ENCODE peak calls at places on chromosomes 2 and 18, in four cellular contexts. One of them, this sample, is unnamed.

GRCh38 chr2:100235098-100235497 is 87.2 kb downstream of the LONRF2 start:
- DNase-seq in pancreas: no peak
- DNase-seq in left lung: no peak
- DNase-seq in sigmoid colon: no peak
- DNase-seq in this sample: no peak

GRCh38 chr2:24819442-24820174 is 26.4 kb downstream of the CENPO start:
- DNase-seq in sigmoid colon: peak
- DNase-seq in left lung: peak
- DNase-seq in pancreas: no peak
- DNase-seq in this sample: no peak

GRCh38 chr2:129771606-129772598 is 207.6 kb upstream of the RAB6C start:
- DNase-seq in pancreas: no peak
- DNase-seq in left lung: no peak
- DNase-seq in sigmoid colon: no peak
- DNase-seq in this sample: no peak

GRCh38 chr2:101577173-101577572 is 102.3 kb upstream of the RFX8 start:
- DNase-seq in sigmoid colon: no peak
- DNase-seq in pancreas: no peak
- DNase-seq in left lung: no peak
- DNase-seq in this sample: no peak

GRCh38 chr2:162073776-162074578 is at the start of gene DPP4:
- DNase-seq in left lung: peak
- DNase-seq in pancreas: peak
- DNase-seq in sigmoid colon: peak
- DNase-seq in this sample: no peak

GRCh38 chr18:22466608-22467390 is 49.1 kb upstream of the CTAGE1 start:
- DNase-seq in sigmoid colon: no peak
- DNase-seq in pancreas: no peak
- DNase-seq in left lung: no peak
- DNase-seq in this sample: peak

GRCh38 chr2:105104208-105104731 is 66.4 kb downstream of the MRPS9 start:
- DNase-seq in left lung: no peak
- DNase-seq in pancreas: no peak
- DNase-seq in sigmoid colon: no peak
- DNase-seq in this sample: no peak

GRCh38 chr2:1833726-1834125 is 89.4 kb upstream of the PXDN start:
- DNase-seq in sigmoid colon: no peak
- DNase-seq in left lung: no peak
- DNase-seq in pancreas: no peak
- DNase-seq in this sample: no peak

GRCh38 chr2:189506514-189506976 is 65.3 kb downstream of the WDR75 start:
- DNase-seq in left lung: no peak
- DNase-seq in sigmoid colon: no peak
- DNase-seq in pancreas: no peak
- DNase-seq in this sample: no peak

GRCh38 chr2:218367415-218368149 is 10.9 kb downstream of the CATIP start:
- DNase-seq in pancreas: peak
- DNase-seq in sigmoid colon: peak
- DNase-seq in left lung: peak
- DNase-seq in this sample: no peak

GRCh38 chr18:74784791-74785190 is 187.1 kb downstream of the ZNF407 start:
- DNase-seq in pancreas: no peak
- DNase-seq in left lung: no peak
- DNase-seq in sigmoid colon: no peak
- DNase-seq in this sample: no peak

GRCh38 chr2:19731515-19731914 is 170.3 kb downstream of the TTC32 start:
- DNase-seq in sigmoid colon: no peak
- DNase-seq in pancreas: no peak
- DNase-seq in left lung: no peak
- DNase-seq in this sample: no peak

GRCh38 chr2:10352361-10352760 is 49.7 kb downstream of the HPCAL1 start:
- DNase-seq in left lung: peak
- DNase-seq in sigmoid colon: no peak
- DNase-seq in pancreas: no peak
- DNase-seq in this sample: no peak

GRCh38 chr2:233832869-233833812 is 21.2 kb downstream of the HJURP start:
- DNase-seq in pancreas: no peak
- DNase-seq in sigmoid colon: peak
- DNase-seq in left lung: no peak
- DNase-seq in this sample: peak

GRCh38 chr2:220335591-220335915 is 708.1 kb downstream of the SLC4A3 start:
- DNase-seq in left lung: no peak
- DNase-seq in pancreas: no peak
- DNase-seq in sigmoid colon: no peak
- DNase-seq in this sample: no peak

GRCh38 chr18:78873916-78874505 is 105.6 kb upstream of the SALL3 start:
- DNase-seq in left lung: no peak
- DNase-seq in pancreas: no peak
- DNase-seq in sigmoid colon: no peak
- DNase-seq in this sample: no peak

GRCh38 chr18:4125246-4125938 is 329.7 kb downstream of the DLGAP1 start:
- DNase-seq in left lung: no peak
- DNase-seq in sigmoid colon: no peak
- DNase-seq in pancreas: no peak
- DNase-seq in this sample: no peak

DNA sequence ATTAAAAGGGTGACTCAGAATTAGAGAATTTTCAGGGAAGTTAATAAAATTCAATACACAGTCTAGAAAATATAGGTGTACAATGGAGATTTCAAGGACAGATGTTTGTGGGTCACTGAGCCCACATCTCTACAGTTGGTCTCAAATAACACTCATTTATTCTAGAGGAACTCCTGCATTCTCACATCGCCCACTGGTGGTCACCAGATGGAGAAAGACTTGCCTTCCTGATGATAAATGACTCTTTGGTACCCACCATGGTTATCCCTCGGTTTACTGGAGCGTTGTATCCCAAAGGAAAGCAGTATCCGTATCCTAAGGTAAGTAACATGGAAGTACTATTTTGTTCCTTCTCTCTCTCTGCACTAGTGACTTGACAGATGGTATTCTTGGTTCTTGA is 1297.1 kb downstream of the DPP10 start:
- DNase-seq in pancreas: no peak
- DNase-seq in left lung: no peak
- DNase-seq in sigmoid colon: no peak
- DNase-seq in this sample: no peak
- TF ChIP-seq CTCF in pancreas: no peak
- TF ChIP-seq CTCF in left lung: no peak
- TF ChIP-seq CTCF in sigmoid colon: no peak
- TF ChIP-seq CTCF in this sample: no peak

GRCh38 chr2:172083725-172084483 is 1.4 kb upstream of the DLX1 start:
- DNase-seq in left lung: peak
- DNase-seq in sigmoid colon: no peak
- DNase-seq in pancreas: no peak
- DNase-seq in this sample: no peak
- H3K4me3 ChIP-seq in left lung: no peak
- H3K4me3 ChIP-seq in sigmoid colon: no peak
- H3K4me3 ChIP-seq in pancreas: no peak
- H3K4me3 ChIP-seq in this sample: peak

GRCh38 chr2:66701251-66701650 is 266.3 kb downstream of the MEIS1 start:
- DNase-seq in left lung: no peak
- DNase-seq in sigmoid colon: no peak
- DNase-seq in pancreas: no peak
- DNase-seq in this sample: no peak

GRCh38 chr2:66698879-66699278 is 264.0 kb downstream of the MEIS1 start:
- DNase-seq in pancreas: no peak
- DNase-seq in sigmoid colon: no peak
- DNase-seq in left lung: no peak
- DNase-seq in this sample: no peak

GRCh38 chr2:66701656-66702055 is 266.7 kb downstream of the MEIS1 start:
- DNase-seq in left lung: no peak
- DNase-seq in pancreas: no peak
- DNase-seq in sigmoid colon: no peak
- DNase-seq in this sample: no peak

GRCh38 chr2:66700181-66700686 is 265.3 kb downstream of the MEIS1 start:
- DNase-seq in pancreas: no peak
- DNase-seq in left lung: no peak
- DNase-seq in sigmoid colon: no peak
- DNase-seq in this sample: no peak

DNA sequence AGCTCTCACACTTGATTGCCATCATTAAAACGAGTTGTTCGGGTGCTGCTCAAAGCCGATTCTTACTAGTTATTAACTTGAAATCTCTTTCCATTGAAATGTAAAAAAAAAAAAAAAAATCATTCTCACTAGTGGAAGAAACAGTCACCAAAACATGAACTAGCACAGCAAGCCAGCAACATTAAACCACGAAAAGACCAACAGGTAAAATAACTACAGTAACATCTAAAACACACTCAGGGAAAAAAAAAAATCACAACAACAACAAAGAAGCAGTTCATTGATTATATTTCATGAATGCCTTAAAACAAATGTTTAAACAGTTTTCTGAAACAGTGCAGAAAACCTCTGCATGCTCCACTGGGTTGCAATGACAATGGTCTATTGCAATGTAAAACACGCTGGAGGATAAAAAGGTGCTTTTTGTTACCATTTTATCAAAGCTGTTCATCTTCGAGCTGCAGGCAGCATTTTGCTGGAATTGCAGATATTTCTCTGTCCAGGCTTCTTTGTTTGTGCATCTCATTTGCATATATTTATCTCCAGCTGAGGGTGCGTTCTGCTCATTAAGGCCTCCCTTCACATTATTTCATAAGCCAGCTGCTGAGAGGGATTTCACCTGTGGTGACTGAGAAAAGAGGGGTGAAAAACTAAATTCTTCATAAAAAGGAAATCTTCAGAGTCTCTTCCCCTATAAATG is 264.7 kb downstream of the MEIS1 start:
- DNase-seq in pancreas: no peak
- DNase-seq in sigmoid colon: no peak
- DNase-seq in left lung: no peak
- DNase-seq in this sample: no peak
- H3K27ac ChIP-seq in pancreas: no peak
- H3K27ac ChIP-seq in sigmoid colon: peak
- H3K27ac ChIP-seq in left lung: no peak
- H3K27ac ChIP-seq in this sample: no peak

DNA sequence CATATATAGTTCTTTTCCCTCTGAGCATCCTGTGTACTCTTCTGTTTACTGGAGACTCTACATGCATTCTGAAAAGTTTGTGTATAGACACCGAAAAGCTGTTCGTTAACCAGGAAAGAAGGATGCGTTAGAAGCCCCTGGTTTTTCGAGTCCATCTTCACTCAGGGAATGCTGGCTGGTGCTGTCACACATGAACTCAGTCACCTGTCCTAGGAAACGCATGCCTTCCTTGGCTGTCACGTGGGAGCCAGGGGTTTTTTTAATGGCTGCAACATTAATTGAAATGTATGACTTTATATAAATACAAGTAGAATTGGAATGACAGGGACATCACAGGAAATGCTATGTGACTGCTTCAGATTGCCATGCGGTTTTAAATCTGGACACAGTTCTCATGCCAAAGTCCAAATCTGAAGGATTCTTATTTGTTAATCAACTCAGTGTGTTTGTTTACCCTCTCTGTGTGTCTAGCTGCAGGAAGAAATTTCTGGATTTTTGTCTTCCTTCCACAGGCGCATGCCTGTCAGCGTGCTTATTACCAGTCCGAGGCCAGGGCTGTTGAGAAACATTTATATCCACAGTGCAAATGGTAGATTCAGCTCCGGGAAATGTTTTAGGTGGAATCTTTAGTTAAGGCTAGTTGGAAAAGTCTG is 2.6 kb downstream of the RAMP1 start:
- DNase-seq in left lung: no peak
- DNase-seq in pancreas: no peak
- DNase-seq in sigmoid colon: peak
- DNase-seq in this sample: no peak
- TF ChIP-seq CTCF in left lung: no peak
- TF ChIP-seq CTCF in pancreas: no peak
- TF ChIP-seq CTCF in sigmoid colon: no peak
- TF ChIP-seq CTCF in this sample: no peak

GRCh38 chr18:47560693-47561092 is 309.2 kb upstream of the SKOR2 start:
- DNase-seq in sigmoid colon: no peak
- DNase-seq in left lung: no peak
- DNase-seq in pancreas: no peak
- DNase-seq in this sample: no peak
- H3K4me3 ChIP-seq in sigmoid colon: no peak
- H3K4me3 ChIP-seq in left lung: no peak
- H3K4me3 ChIP-seq in pancreas: no peak
- H3K4me3 ChIP-seq in this sample: no peak

DNA sequence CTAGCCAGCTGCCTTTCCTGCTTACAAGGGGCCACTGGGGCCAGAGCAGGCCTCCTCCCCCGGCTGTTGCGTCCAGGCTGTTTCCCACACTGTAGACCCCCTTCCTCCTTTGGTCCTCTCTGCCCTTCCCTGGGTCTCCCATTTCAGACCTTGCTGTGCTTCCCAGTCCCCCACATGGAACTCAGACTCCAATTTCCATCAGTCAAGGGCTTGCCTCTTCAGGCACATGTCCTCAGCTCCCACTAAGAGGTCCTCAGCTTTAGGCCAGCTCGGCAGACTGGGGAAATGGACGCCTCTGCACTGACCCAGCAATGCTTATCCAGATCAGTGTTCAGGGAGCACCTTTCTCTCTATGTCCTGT is 98.0 kb upstream of the BZW1 start:
- DNase-seq in pancreas: no peak
- DNase-seq in left lung: no peak
- DNase-seq in sigmoid colon: no peak
- DNase-seq in this sample: no peak
- H3K27ac ChIP-seq in pancreas: peak
- H3K27ac ChIP-seq in left lung: peak
- H3K27ac ChIP-seq in sigmoid colon: peak
- H3K27ac ChIP-seq in this sample: peak

DNA sequence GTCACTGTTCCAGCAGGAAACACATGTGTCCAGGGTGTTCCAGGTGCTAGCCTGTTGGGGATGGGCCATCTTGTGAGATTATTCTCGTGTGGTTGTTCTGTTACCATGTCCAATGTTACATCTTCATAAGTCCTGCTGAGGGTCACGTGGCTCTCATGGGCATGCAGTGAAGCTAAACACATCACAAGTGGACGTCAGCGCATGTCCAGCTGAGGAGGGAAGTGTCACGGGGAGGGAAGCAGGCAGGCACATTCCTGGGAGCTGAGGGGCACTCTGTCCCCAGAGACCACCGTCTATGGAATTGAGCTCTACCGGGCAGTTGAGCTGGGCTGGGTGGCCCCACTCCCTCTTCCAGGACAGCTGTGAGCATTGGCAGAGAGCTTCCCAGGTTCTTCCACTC is 155.3 kb upstream of the TWIST2 start:
- DNase-seq in sigmoid colon: no peak
- DNase-seq in left lung: no peak
- DNase-seq in pancreas: no peak
- DNase-seq in this sample: no peak
- TF ChIP-seq CTCF in sigmoid colon: no peak
- TF ChIP-seq CTCF in left lung: no peak
- TF ChIP-seq CTCF in pancreas: no peak
- TF ChIP-seq CTCF in this sample: no peak

GRCh38 chr2:60882971-60883753 is 1.8 kb downstream of the REL start:
- DNase-seq in sigmoid colon: no peak
- DNase-seq in pancreas: no peak
- DNase-seq in left lung: no peak
- DNase-seq in this sample: no peak
- H3K4me3 ChIP-seq in sigmoid colon: peak
- H3K4me3 ChIP-seq in pancreas: peak
- H3K4me3 ChIP-seq in left lung: peak
- H3K4me3 ChIP-seq in this sample: peak

This sample was measured in RWPE2.